ENCODE peak calls at places on chromosome 2, in four cellular contexts. One of them, this sample, is unnamed.
A peak's percentile ranks its signal among the peaks of the same experiment; 100 is the strongest.

GRCh38 chr2:88669371-88670214 is 21.9 kb upstream of the RPIA start:
- DNase-seq in right lobe of liver: no peak
- DNase-seq in left ventricle myocardium inferior: no peak
- DNase-seq in OCI-LY7: peak; percentile 74
- DNase-seq in this sample: no peak

GRCh38 chr2:201938151-201938815 is 95.4 kb upstream of the FZD7 start:
- DNase-seq in right lobe of liver: no peak
- DNase-seq in left ventricle myocardium inferior: no peak
- DNase-seq in OCI-LY7: no peak
- DNase-seq in this sample: no peak

GRCh38 chr2:38433607-38433975 is 56.5 kb upstream of the ATL2 start:
- DNase-seq in right lobe of liver: no peak
- DNase-seq in left ventricle myocardium inferior: no peak
- DNase-seq in OCI-LY7: no peak
- DNase-seq in this sample: no peak

GRCh38 chr2:55200416-55200815 is 31.7 kb downstream of the CLHC1 start:
- DNase-seq in right lobe of liver: no peak
- DNase-seq in left ventricle myocardium inferior: no peak
- DNase-seq in OCI-LY7: no peak
- DNase-seq in this sample: no peak

GRCh38 chr2:25756444-25757022 is 83.2 kb upstream of the DTNB start:
- DNase-seq in right lobe of liver: no peak
- DNase-seq in left ventricle myocardium inferior: no peak
- DNase-seq in OCI-LY7: no peak
- DNase-seq in this sample: no peak

GRCh38 chr2:183610724-183611123 is 486.5 kb downstream of the NUP35 start:
- DNase-seq in right lobe of liver: no peak
- DNase-seq in left ventricle myocardium inferior: no peak
- DNase-seq in OCI-LY7: no peak
- DNase-seq in this sample: no peak

GRCh38 chr2:58562281-58562680 is 321.2 kb upstream of the FANCL start:
- DNase-seq in right lobe of liver: no peak
- DNase-seq in left ventricle myocardium inferior: no peak
- DNase-seq in OCI-LY7: no peak
- DNase-seq in this sample: no peak

GRCh38 chr2:178482437-178482836 is 2.2 kb downstream of the PLEKHA3 start:
- DNase-seq in right lobe of liver: no peak
- DNase-seq in left ventricle myocardium inferior: no peak
- DNase-seq in OCI-LY7: peak; percentile 32
- DNase-seq in this sample: no peak

GRCh38 chr2:156192468-156192867 is 140.1 kb downstream of the NR4A2 start:
- DNase-seq in right lobe of liver: no peak
- DNase-seq in left ventricle myocardium inferior: no peak
- DNase-seq in OCI-LY7: no peak
- DNase-seq in this sample: no peak

GRCh38 chr2:237743561-237744269 is 54.9 kb upstream of the RBM44 start:
- DNase-seq in right lobe of liver: peak; percentile 71
- DNase-seq in left ventricle myocardium inferior: no peak
- DNase-seq in OCI-LY7: no peak
- DNase-seq in this sample: no peak
- TF ChIP-seq CTCF in right lobe of liver: peak; percentile 40
- TF ChIP-seq CTCF in left ventricle myocardium inferior: no peak
- TF ChIP-seq CTCF in OCI-LY7: peak; percentile 46
- TF ChIP-seq CTCF in this sample: no peak

GRCh38 chr2:241214209-241214608 is 25.7 kb downstream of the ANO7 start:
- DNase-seq in right lobe of liver: no peak
- DNase-seq in left ventricle myocardium inferior: no peak
- DNase-seq in OCI-LY7: no peak
- DNase-seq in this sample: no peak

GRCh38 chr2:241213567-241213966 is 25.1 kb downstream of the ANO7 start:
- DNase-seq in right lobe of liver: no peak
- DNase-seq in left ventricle myocardium inferior: no peak
- DNase-seq in OCI-LY7: no peak
- DNase-seq in this sample: no peak

GRCh38 chr2:241215421-241215820 is 26.9 kb downstream of the ANO7 start:
- DNase-seq in right lobe of liver: no peak
- DNase-seq in left ventricle myocardium inferior: no peak
- DNase-seq in OCI-LY7: no peak
- DNase-seq in this sample: no peak

GRCh38 chr2:241216211-241216761 is 27.8 kb downstream of the ANO7 start:
- DNase-seq in right lobe of liver: no peak
- DNase-seq in left ventricle myocardium inferior: no peak
- DNase-seq in OCI-LY7: no peak
- DNase-seq in this sample: no peak

GRCh38 chr2:241214766-241215165 is 26.3 kb downstream of the ANO7 start:
- DNase-seq in right lobe of liver: no peak
- DNase-seq in left ventricle myocardium inferior: no peak
- DNase-seq in OCI-LY7: no peak
- DNase-seq in this sample: no peak
- H3K27ac ChIP-seq in right lobe of liver: no peak overlapping the region
- H3K27ac ChIP-seq in left ventricle myocardium inferior: no peak overlapping the region
- H3K27ac ChIP-seq in OCI-LY7: no peak overlapping the region
- H3K27ac ChIP-seq in this sample: no peak overlapping the region

GRCh38 chr2:240919786-240920782 is 13.9 kb downstream of the CROCC2 start:
- DNase-seq in right lobe of liver: peak; percentile 37
- DNase-seq in left ventricle myocardium inferior: peak; percentile 11
- DNase-seq in OCI-LY7: no peak
- DNase-seq in this sample: peak; percentile 58
- TF ChIP-seq CTCF in right lobe of liver: no peak
- TF ChIP-seq CTCF in left ventricle myocardium inferior: no peak
- TF ChIP-seq CTCF in OCI-LY7: no peak
- TF ChIP-seq CTCF in this sample: no peak

GRCh38 chr2:112752667-112753066 is 11.7 kb downstream of the CKAP2L start:
- DNase-seq in right lobe of liver: no peak
- DNase-seq in left ventricle myocardium inferior: no peak
- DNase-seq in OCI-LY7: no peak
- DNase-seq in this sample: no peak
- H3K27ac ChIP-seq in right lobe of liver: no peak overlapping the region
- H3K27ac ChIP-seq in left ventricle myocardium inferior: no peak overlapping the region
- H3K27ac ChIP-seq in OCI-LY7: no peak overlapping the region
- H3K27ac ChIP-seq in this sample: no peak overlapping the region

GRCh38 chr2:101684313-101684712 is 13.2 kb upstream of the MAP4K4 start:
- DNase-seq in right lobe of liver: no peak
- DNase-seq in left ventricle myocardium inferior: no peak
- DNase-seq in OCI-LY7: no peak
- DNase-seq in this sample: no peak

GRCh38 chr2:101690547-101691182 is 6.8 kb upstream of the MAP4K4 start:
- DNase-seq in right lobe of liver: peak; percentile 73
- DNase-seq in left ventricle myocardium inferior: no peak
- DNase-seq in OCI-LY7: no peak
- DNase-seq in this sample: no peak

GRCh38 chr2:101689120-101689827 is 8.2 kb upstream of the MAP4K4 start:
- DNase-seq in right lobe of liver: no peak
- DNase-seq in left ventricle myocardium inferior: no peak
- DNase-seq in OCI-LY7: no peak
- DNase-seq in this sample: no peak

GRCh38 chr2:101692037-101692436 is 5.5 kb upstream of the MAP4K4 start:
- DNase-seq in right lobe of liver: no peak
- DNase-seq in left ventricle myocardium inferior: no peak
- DNase-seq in OCI-LY7: no peak
- DNase-seq in this sample: no peak

DNA sequence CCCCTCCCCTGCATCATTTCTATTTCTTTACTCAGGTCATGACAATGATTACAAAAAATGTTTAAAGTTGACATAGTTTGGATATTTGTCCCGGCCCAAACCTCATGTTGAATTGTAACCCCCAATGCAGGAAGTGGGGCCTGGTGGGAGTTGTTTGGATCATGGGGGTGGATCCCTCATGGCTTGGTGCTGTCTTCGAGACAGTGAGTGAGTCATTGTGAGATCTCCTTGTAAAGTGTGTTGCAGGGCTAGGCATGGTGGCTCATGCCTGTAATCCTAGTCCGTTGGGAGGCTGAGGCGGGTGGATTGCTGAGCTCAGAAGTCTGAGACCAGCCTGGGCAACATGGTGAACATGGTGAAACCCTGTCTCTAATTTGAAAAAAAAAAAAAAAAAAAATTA is 9.2 kb upstream of the MAP4K4 start:
- DNase-seq in right lobe of liver: no peak
- DNase-seq in left ventricle myocardium inferior: no peak
- DNase-seq in OCI-LY7: no peak
- DNase-seq in this sample: no peak
- TF ChIP-seq CTCF in right lobe of liver: no peak
- TF ChIP-seq CTCF in left ventricle myocardium inferior: no peak
- TF ChIP-seq CTCF in OCI-LY7: no peak
- TF ChIP-seq CTCF in this sample: no peak

GRCh38 chr2:16293871-16294270 is 353.5 kb downstream of the MYCN start:
- DNase-seq in right lobe of liver: no peak
- DNase-seq in left ventricle myocardium inferior: no peak
- DNase-seq in OCI-LY7: no peak
- DNase-seq in this sample: no peak

GRCh38 chr2:16290311-16291020 is 350.1 kb downstream of the MYCN start:
- DNase-seq in right lobe of liver: no peak
- DNase-seq in left ventricle myocardium inferior: no peak
- DNase-seq in OCI-LY7: no peak
- DNase-seq in this sample: no peak

GRCh38 chr2:16293398-16293797 is 353.0 kb downstream of the MYCN start:
- DNase-seq in right lobe of liver: no peak
- DNase-seq in left ventricle myocardium inferior: no peak
- DNase-seq in OCI-LY7: no peak
- DNase-seq in this sample: no peak

GRCh38 chr2:16291731-16292550 is 351.6 kb downstream of the MYCN start:
- DNase-seq in right lobe of liver: no peak
- DNase-seq in left ventricle myocardium inferior: no peak
- DNase-seq in OCI-LY7: no peak
- DNase-seq in this sample: no peak

DNA sequence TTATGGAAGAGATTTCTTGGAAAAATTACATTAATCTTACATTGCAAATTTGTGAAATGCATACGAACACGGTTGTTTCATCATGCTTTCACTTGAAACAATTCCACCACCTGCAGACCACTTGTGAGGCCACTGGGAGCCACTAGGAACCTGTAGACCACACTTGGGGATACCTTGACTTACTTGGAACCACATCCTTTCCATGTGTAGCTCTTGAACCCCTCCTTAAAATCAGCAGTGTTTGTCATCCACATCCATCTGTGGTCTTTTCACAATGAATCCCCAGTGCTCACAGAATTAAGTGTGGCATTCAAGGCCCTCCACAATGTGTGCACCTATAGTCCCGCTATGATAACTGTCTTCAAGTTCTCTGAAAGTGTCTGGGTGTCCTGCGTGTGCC is 350.9 kb downstream of the MYCN start:
- DNase-seq in right lobe of liver: no peak
- DNase-seq in left ventricle myocardium inferior: no peak
- DNase-seq in OCI-LY7: no peak
- DNase-seq in this sample: no peak
- H3K27ac ChIP-seq in right lobe of liver: no peak overlapping the region
- H3K27ac ChIP-seq in left ventricle myocardium inferior: no peak overlapping the region
- H3K27ac ChIP-seq in OCI-LY7: no peak overlapping the region
- H3K27ac ChIP-seq in this sample: no peak overlapping the region

DNA sequence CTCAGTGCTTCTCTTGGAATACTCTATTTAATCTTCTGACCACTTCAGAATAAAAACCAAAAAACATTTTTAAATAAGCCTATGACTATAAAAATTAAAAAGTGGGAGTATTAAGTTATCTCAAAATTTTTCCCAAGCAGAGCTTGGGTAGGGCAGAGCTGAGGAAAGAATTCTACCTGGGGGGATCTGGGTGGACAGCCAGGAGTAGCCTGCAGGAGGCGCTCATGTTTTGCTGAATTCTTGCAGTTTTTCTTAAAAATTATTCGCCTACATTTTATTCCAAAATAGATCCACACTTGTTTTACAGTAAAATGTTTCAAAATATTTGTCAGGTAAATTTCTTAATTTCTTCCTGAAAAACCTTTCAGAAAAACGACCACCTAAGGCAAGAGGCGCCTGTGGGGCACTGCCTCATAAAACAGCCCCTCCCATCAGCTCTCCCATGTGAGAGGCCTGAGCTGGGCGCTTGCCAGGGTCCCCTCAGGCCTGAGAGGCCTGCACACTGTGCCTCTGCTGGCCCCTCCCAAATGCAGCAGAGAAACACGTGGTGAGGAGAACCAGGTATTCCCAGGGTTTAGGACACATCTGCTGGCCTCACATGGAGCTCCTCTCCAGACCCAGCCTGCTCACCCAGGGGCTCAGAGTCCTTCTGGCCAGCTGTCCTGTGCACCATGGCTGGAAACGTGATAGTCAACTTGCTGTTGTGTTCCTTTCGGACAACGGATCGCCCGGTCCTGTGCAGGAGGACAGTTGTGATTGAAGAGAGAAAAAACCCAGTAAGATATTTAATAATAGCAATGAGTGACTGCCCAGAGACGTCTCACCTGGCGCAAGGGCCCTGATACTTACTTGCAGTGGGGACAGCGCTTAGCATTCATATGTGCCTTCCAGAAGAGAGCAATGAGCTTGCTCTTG is 17.5 kb downstream of the POLR1A start:
- DNase-seq in right lobe of liver: no peak
- DNase-seq in left ventricle myocardium inferior: no peak
- DNase-seq in OCI-LY7: no peak
- DNase-seq in this sample: no peak
- TF ChIP-seq CTCF in right lobe of liver: no peak
- TF ChIP-seq CTCF in left ventricle myocardium inferior: peak; percentile 29
- TF ChIP-seq CTCF in OCI-LY7: peak; percentile 76
- TF ChIP-seq CTCF in this sample: no peak

DNA sequence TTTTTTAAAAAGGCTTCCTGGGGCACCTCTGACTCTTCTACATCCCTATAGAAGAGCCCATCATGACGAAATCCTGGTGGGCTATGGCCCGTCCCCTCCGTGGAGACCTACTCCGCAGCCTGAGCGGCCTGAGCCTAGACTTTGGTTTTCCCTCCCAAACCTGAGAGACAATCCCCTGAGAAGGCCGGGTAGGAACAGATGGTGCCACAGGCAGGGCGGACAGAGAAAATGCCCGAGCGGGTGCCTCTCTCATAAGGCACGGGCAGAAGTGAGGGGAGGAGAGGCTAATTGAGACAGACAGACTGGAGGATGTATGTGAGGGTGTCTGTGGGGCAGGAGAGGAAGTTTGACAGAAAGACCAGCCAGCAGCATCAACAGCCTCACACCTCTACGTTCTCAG is 20.2 kb upstream of the SFXN5 start:
- DNase-seq in right lobe of liver: no peak
- DNase-seq in left ventricle myocardium inferior: no peak
- DNase-seq in OCI-LY7: no peak
- DNase-seq in this sample: no peak
- H3K27ac ChIP-seq in right lobe of liver: no peak overlapping the region
- H3K27ac ChIP-seq in left ventricle myocardium inferior: no peak overlapping the region
- H3K27ac ChIP-seq in OCI-LY7: no peak overlapping the region
- H3K27ac ChIP-seq in this sample: no peak overlapping the region

DNA sequence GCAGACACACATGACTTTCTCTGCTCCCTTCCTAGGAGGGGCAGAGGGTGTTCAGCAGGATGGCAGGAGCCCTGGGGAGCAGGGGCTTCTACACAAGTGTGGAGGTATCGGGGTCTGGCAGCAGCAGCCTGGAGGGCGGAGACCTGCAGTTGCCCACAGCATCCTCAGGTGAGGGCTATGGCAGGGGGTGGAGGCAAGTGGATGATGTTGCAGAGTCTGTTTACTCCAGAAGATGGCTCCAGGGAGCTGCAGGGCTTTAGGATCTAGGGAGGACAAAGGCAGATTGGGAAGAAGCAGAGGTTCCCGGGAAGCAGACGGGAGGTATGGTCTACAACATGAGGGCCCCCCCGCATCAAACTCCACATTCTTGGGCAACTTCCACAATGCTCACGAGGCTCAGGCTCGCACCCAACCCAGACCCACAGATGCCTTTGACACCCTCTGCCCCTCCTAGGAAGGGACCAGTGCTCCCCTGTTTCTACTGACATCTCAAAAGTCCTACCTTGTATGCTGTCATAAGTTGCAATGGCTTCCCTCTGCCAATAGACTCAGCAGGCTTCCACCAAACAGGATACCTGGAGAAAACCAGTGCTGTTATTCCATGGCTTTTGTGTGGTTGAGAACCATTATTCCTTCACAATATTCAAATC is 12.0 kb upstream of the ATP6V1C2 start:
- DNase-seq in right lobe of liver: peak; percentile 46
- DNase-seq in left ventricle myocardium inferior: no peak
- DNase-seq in OCI-LY7: peak; percentile 12
- DNase-seq in this sample: no peak
- TF ChIP-seq CTCF in right lobe of liver: peak; percentile 54
- TF ChIP-seq CTCF in left ventricle myocardium inferior: peak; percentile 49
- TF ChIP-seq CTCF in OCI-LY7: peak; percentile 68
- TF ChIP-seq CTCF in this sample: no peak

This sample was measured in tibial artery.